ENCODE peak calls at places on chromosomes 1 and 21, in nine cellular contexts. A is cardiac fibroblast; Z is fibroblast of pulmonary artery; Q is tibial artery; H is GM12864; C is epithelial cell of esophagus; Y is lung; E is dorsolateral prefrontal cortex; G is CD8-positive, alpha-beta T cell. U is an unnamed sample.

GRCh38 chr1:2412773-2413494 is 570 bp upstream of the PEX10 start:
- DNase-seq in Z (peak), E (no peak), Y (no peak), Q (no peak), C (peak), G (no peak), H (no peak), A (no peak), U (peak)

GRCh38 chr21:45975017-45975595 is 6.5 kb upstream of the COL6A1 start:
- DNase-seq in Z (peak), Q (peak), E (no peak), C (no peak), H (no peak), A (peak), G (no peak), Y (no peak), U (peak)

GRCh38 chr1:176854725-176855433 is 309.6 kb downstream of the ASTN1 start:
- DNase-seq in Z (no peak), C (no peak), Q (no peak), H (no peak), A (no peak), G (no peak), E (no peak), Y (no peak), U (no peak)

GRCh38 chr1:79859212-79859948 is 852.9 kb upstream of the ADGRL4 start:
- DNase-seq in A (peak), H (no peak), Q (no peak), Z (peak), G (no peak), E (no peak), C (peak), Y (no peak), U (peak)

GRCh38 chr21:33908760-33909159 is 6.8 kb downstream of the ATP5PO start:
- DNase-seq in E (no peak), Z (no peak), Y (no peak), A (no peak), G (no peak), H (no peak), C (no peak), Q (no peak), U (no peak)

GRCh38 chr1:54046671-54047383 is 6.2 kb downstream of the TMEM59 start:
- DNase-seq in Y (no peak), Q (no peak), C (no peak), A (no peak), G (no peak), H (no peak), Z (peak), E (no peak), U (peak)

GRCh38 chr1:11784993-11785769 is 20.6 kb downstream of the MTHFR start:
- DNase-seq in C (peak), A (peak), G (peak), Q (peak), Y (peak), Z (peak), H (no peak), E (peak), U (peak)

GRCh38 chr1:12204140-12204539 is 25.7 kb upstream of the VPS13D start:
- DNase-seq in A (no peak), C (no peak), Y (no peak), Z (no peak), Q (no peak), G (peak), H (no peak), E (no peak), U (no peak)

GRCh38 chr1:222654849-222655248 is 37.0 kb downstream of the MIA3 start:
- DNase-seq in Y (no peak), A (peak), C (no peak), Z (peak), Q (peak), H (peak), G (peak), E (no peak), U (peak)
- TF ChIP-seq CTCF in Y (peak), A (no peak), C (no peak), Z (no peak), Q (no peak), H (no peak), G (peak), E (no peak), U (peak)

DNA sequence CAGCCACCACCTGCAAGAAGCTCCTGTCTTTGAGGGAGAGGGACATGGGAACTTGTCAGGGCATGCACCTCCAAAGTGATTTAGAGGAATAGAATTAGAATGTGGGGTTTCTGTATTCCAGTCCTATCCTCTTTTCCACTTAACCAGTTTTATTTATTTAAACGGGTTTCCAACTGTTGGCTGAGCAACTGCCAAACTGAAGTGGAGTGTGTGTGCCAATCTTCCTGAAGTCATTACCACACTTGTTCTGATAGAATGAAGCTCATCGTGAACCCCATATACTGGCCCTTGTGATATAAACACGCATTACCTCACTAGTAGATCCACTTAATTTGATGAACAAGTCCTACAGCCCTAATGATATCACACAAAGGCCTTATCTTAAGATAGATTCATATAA is 212.4 kb downstream of the TNR start:
- DNase-seq in H (no peak), E (no peak), A (no peak), Q (no peak), Z (no peak), C (no peak), G (no peak), Y (no peak), U (no peak)
- H3K4me3 ChIP-seq in H (no peak), E (no peak), A (no peak), Q (no peak), Z (no peak), C (no peak), G (no peak), Y (no peak), U (no peak)

GRCh38 chr21:17931080-17931479 is 111.9 kb upstream of the C21orf91 start:
- DNase-seq in G (no peak), C (no peak), H (no peak), Q (no peak), Y (no peak), E (no peak), Z (no peak), A (no peak), U (no peak)
- TF ChIP-seq CTCF in G (peak), C (peak), H (peak), Q (no peak), Y (no peak), E (no peak), Z (peak), A (peak), U (peak)

DNA sequence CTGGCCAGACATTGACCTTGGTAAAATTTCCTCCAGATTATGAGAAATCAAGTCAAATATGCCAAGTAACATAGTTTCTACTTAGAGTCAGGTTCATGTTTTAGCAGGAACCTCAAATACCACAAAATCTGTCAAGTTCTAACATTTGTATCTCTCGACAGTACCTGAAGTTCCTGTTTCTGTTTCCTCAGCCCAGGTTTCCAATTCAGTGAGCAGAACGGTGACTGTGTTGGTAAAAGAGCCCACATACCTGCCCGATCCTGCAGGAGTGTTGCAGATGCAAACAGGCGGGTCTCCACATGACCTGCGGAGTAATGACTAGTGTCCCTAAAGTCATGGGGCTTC is 57.9 kb upstream of the LGALS8 start:
- DNase-seq in H (peak), Y (no peak), Q (no peak), G (no peak), E (no peak), C (peak), A (no peak), Z (no peak), U (no peak)
- H3K4me3 ChIP-seq in H (no peak), Y (no peak), Q (no peak), G (no peak), E (no peak), C (peak), A (no peak), Z (no peak), U (no peak)

GRCh38 chr1:31424568-31424967 is 11.6 kb downstream of the SERINC2 start:
- DNase-seq in G (no peak), E (no peak), H (no peak), C (no peak), Y (no peak), Q (no peak), A (no peak), Z (no peak), U (no peak)
- TF ChIP-seq CTCF in G (no peak), E (no peak), H (no peak), C (no peak), Y (no peak), Q (no peak), A (no peak), Z (no peak), U (no peak)